ENCODE peak calls at places on chromosomes 13 and 19, in four cellular contexts. I is sigmoid colon, D is K562, Q is ovary. P is an unnamed sample.

GRCh38 chr19:29532097-29532496 is 6.3 kb downstream of the VSTM2B start:
- DNase-seq in I (no peak), D (no peak), Q (no peak), P (peak)

GRCh38 chr19:45395524-45396388 is 9.1 kb downstream of the PPP1R13L start:
- DNase-seq in Q (no peak), I (no peak), D (no peak), P (no peak)

GRCh38 chr19:40286674-40287421 is 1.7 kb upstream of the AKT2 start:
- DNase-seq in Q (no peak), I (peak), D (no peak), P (no peak)

GRCh38 chr13:100039740-100040139 is 49.2 kb upstream of the PCCA start:
- DNase-seq in Q (no peak), I (no peak), D (no peak), P (no peak)

GRCh38 chr19:51788936-51789795 is 5.8 kb upstream of the FPR3 start:
- DNase-seq in I (no peak), Q (no peak), D (no peak), P (no peak)

GRCh38 chr13:106587787-106588186 is 19.9 kb upstream of the ARGLU1 start:
- DNase-seq in I (no peak), D (no peak), Q (no peak), P (no peak)

GRCh38 chr13:24834902-24835510 is 71.0 kb downstream of the RNF17 start:
- DNase-seq in I (no peak), D (no peak), Q (no peak), P (no peak)

GRCh38 chr13:66405908-66406802 is 824.0 kb downstream of the PCDH9 start:
- DNase-seq in I (no peak), D (no peak), Q (no peak), P (no peak)

GRCh38 chr13:101917833-101918755 is 465.6 kb downstream of the ITGBL1 start:
- DNase-seq in I (no peak), D (no peak), Q (no peak), P (no peak)

GRCh38 chr19:10389863-10390262 is 9.5 kb upstream of the TYK2 start:
- DNase-seq in D (no peak), Q (no peak), I (no peak), P (no peak)

GRCh38 chr13:106061781-106062180 is 473.7 kb downstream of the EFNB2 start:
- DNase-seq in I (no peak), D (no peak), Q (no peak), P (no peak)

GRCh38 chr13:22091222-22091970 is 420.5 kb downstream of the FGF9 start:
- DNase-seq in I (peak), D (no peak), Q (no peak), P (no peak)

GRCh38 chr13:74037762-74038161 is 96.4 kb downstream of the KLF12 start:
- DNase-seq in D (no peak), I (no peak), Q (no peak), P (no peak)
- TF ChIP-seq EP300 in D (no peak), I (no peak), Q (no peak), P (no peak)

GRCh38 chr19:2477141-2477710 is 1.3 kb downstream of the GADD45B start:
- DNase-seq in I (no peak), Q (peak), D (no peak), P (peak)

GRCh38 chr19:2477732-2478191 is 1.8 kb downstream of the GADD45B start:
- DNase-seq in Q (peak), D (no peak), I (peak), P (no peak)

GRCh38 chr19:2478324-2478755 is 2.4 kb downstream of the GADD45B start:
- DNase-seq in D (no peak), Q (no peak), I (peak), P (peak)

GRCh38 chr19:2479556-2480194 is 3.7 kb downstream of the GADD45B start:
- DNase-seq in D (no peak), I (no peak), Q (no peak), P (no peak)

DNA sequence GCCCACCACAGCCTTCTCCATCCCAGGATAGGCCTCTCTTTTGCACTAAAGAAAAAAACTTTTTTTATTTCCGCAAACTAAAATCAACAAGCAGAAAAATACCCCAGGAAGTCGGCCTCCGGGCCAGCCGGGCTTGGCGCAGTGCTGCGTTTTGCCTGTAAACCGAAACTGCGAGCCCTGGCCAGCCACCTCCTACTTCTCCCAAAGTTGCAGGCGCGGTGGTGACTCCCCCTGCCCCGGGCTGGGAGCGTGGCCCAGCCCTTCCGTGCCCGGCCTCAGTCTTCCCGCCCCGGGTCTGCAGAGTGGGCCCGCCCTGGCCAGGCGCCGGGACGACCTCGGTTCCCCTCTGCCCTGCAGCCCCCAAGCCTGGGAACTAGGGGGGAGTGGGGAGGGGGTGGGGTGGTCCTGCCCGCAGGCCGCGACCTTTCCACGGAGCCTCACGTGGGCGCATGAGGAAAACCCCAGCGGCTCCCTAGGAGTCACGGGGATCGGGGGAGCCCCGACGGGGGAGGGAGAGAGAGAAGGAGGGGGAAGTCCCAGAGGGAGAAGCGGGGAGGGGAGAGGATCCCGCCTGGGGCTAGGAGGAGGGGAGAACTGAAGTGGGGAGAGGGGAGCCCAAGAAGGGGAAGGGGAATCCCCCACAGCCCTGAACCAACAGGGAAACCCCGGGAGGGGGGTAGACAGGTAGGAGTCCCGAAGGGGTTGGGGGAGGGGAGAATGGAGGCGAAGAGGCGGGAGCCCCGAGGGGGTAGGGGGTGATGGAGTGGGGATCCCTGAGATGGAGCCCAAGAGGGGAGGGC is 3.0 kb downstream of the GADD45B start:
- DNase-seq in Q (peak), D (no peak), I (peak), P (peak)
- TF ChIP-seq POLR2A in Q (no peak), D (no peak), I (no peak), P (no peak)

DNA sequence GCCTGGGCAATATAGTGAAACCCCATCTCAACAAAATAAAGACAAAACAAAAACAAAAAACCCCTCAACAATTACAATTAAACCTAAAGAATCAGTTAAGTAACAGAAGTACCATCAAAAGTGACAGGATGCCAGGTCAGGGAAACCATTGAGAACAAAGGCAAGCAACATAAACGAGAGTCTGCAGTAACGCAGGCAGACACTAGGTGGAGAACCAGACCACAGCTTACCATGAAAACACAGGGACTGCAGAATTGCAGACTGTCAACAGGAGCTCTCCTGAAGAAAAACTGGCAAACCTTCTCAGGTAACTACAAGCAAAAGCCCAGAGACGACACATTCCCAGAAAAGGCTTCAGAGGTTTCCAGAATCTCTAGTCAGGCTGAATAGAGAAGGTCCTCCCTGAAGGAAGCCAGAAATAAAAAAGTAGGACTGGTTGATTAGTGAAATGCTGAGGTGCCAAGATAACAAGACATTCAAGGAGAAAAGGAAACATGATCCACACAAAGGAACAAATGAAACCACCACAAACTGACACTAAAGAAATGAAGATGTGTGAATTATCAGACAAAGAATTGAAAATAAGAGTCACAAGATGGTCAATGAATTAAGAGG is 2.2 kb upstream of the ZNF665 start:
- DNase-seq in Q (peak), I (peak), D (peak), P (peak)
- TF ChIP-seq EP300 in Q (no peak), I (no peak), D (no peak), P (no peak)

GRCh38 chr13:30406779-30407416 is 15.4 kb upstream of the UBE2L5 start:
- DNase-seq in D (no peak), Q (no peak), I (no peak), P (no peak)

GRCh38 chr13:30412351-30412750 is 9.9 kb upstream of the UBE2L5 start:
- DNase-seq in Q (no peak), D (no peak), I (no peak), P (no peak)

GRCh38 chr13:30409911-30410704 is 12.2 kb upstream of the UBE2L5 start:
- DNase-seq in Q (no peak), D (no peak), I (peak), P (no peak)

GRCh38 chr13:30410705-30411125 is 11.6 kb upstream of the UBE2L5 start:
- DNase-seq in Q (no peak), D (no peak), I (no peak), P (no peak)

DNA sequence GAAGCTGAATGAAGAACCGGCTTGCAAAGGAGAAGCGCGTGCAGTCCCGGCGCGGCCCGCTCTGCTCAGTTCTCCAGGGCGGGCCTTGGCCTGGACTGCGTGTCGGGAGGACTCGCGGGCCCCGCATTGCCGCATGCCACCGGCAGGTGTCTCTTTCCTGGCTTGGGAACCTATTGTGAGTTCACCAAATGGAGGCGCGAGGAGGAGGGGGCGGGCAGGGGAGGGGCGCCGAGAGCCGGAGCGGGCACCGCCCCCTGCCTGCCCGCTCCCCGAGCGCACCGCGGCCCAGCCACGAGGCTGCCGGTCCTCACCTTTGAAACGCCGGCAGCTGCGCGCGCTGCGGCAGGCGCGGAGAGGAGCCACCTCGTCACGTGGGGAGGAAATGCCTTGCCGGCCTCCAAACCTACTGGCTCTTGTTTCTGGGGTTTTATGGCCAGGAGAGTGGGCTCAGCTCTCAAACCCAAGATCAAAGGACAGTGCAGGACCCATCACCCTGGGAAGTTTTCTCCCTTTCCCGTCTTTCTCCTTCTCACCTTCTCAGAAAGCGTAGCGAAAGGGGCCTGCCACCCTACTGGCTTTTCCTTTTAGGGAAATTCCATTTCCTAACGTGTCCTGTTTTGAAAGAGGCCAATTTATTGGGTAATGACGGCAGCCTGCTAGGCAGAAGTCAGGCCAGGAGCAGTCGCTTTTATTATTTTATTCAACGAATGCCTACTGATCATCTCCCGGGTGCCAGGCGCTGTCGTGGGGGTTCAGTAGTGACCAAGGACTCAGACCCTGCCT is 13.8 kb upstream of the UBE2L5 start:
- DNase-seq in I (peak), Q (peak), D (peak), P (peak)
- TF ChIP-seq POLR2A in I (no peak), Q (peak), D (no peak), P (no peak)

GRCh38 chr13:46735425-46735824 is 61.5 kb downstream of the ESD start:
- DNase-seq in I (no peak), D (no peak), Q (no peak), P (no peak)
- TF ChIP-seq EP300 in I (no peak), D (no peak), Q (no peak), P (no peak)

DNA sequence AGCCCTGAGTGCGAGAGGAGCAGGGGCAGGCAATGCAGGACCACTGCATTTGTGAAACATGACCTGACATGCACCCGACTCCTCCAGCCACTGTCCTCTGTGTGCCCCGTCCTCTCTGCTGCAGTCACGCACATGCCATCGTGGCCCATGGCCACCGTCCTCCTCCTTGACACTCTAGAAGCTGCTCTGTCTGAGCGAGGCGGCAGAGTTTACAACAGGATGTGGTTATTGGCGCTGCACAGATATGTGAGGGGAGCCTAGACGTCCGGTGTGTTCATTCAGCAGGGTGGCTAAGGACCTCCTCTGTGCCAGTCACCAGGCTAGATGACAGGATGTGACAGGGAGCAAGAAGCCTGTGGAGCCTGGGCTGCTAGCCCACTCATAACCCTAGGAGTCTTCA is 277.8 kb downstream of the FOXO1 start:
- DNase-seq in Q (no peak), D (no peak), I (peak), P (peak)
- TF ChIP-seq POLR2A in Q (no peak), D (no peak), I (no peak), P (no peak)

GRCh38 chr13:81781471-81781870 is 1440.5 kb upstream of the SPRY2 start:
- DNase-seq in I (no peak), D (no peak), Q (no peak), P (no peak)
- TF ChIP-seq EP300 in I (no peak), D (no peak), Q (no peak), P (no peak)

GRCh38 chr19:5635427-5635826 is 12.5 kb downstream of the SAFB start:
- DNase-seq in I (no peak), D (no peak), Q (no peak), P (no peak)

GRCh38 chr19:5632241-5632612 is 9.3 kb downstream of the SAFB start:
- DNase-seq in Q (no peak), D (no peak), I (no peak), P (no peak)

GRCh38 chr19:5631511-5632240 is 8.8 kb downstream of the SAFB start:
- DNase-seq in I (no peak), D (no peak), Q (no peak), P (no peak)

GRCh38 chr19:5628919-5629481 is 6.1 kb downstream of the SAFB start:
- DNase-seq in D (no peak), Q (no peak), I (no peak), P (no peak)

GRCh38 chr19:5632657-5633056 is 9.8 kb downstream of the SAFB start:
- DNase-seq in Q (no peak), D (no peak), I (no peak), P (no peak)
- TF ChIP-seq POLR2A in Q (no peak), D (no peak), I (no peak), P (no peak)

DNA sequence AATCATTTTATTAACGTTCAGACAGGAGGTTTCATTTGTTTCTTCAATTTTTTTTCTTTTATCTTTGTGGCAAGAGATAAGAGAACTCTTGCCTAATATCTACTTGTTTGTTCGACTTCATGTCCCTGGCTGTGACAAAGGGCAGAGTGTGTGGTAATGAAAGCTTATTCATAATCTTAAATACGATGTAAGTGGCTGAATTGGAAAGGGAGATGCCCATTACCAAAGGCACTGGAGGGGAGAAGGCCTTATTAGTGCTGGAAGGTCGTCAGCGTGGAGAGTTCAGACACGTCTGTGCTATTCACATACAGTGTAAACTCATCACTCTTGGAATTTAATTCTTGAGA is 54.0 kb downstream of the RFC3 start:
- DNase-seq in D (no peak), I (no peak), Q (no peak), P (no peak)
- TF ChIP-seq EP300 in D (no peak), I (no peak), Q (no peak), P (no peak)

P was measured in stomach.